ENCODE peak calls at places on chromosomes 5 and 9, in ten cellular contexts. A is neural progenitor cell; X is fibroblast of lung; Q is C1 segment of cervical spinal cord; G is stimulated activated CD4-positive, alpha-beta T cell treated with anti-CD3 and anti-CD28 coated beads, Interleukin-1b, Interleukin-23, amount 100 ng/mL, for 24 hours; R is RPMI8226; V is stimulated activated CD8-positive, alpha-beta memory T cell treated with anti-CD3 and anti-CD28 coated beads, Interleukin-2, amount 100 ng/mL, for 1 hour; S is NCI-H1417; O is AG09319; Y is foreskin keratinocyte. J is an unnamed sample.

GRCh38 chr9:35858428-35858827 is 11.8 kb downstream of the OR13J1 start:
- DNase-seq in Q (no peak), G (no peak), O (no peak), A (no peak), R (no peak), S (no peak), V (no peak), X (no peak), Y (no peak), J (no peak)

GRCh38 chr5:104513194-104513602 is 950.6 kb upstream of the NUDT12 start:
- DNase-seq in R (no peak), G (no peak), O (no peak), Q (no peak), Y (peak; percentile 72), X (peak; percentile 31), A (no peak), V (no peak), S (no peak), J (no peak)

GRCh38 chr5:61887271-61887670 is 418.7 kb upstream of the KIF2A start:
- DNase-seq in G (no peak), Y (peak; percentile 59), O (no peak), Q (no peak), V (no peak), X (no peak), A (no peak), R (no peak), S (no peak), J (no peak)

GRCh38 chr9:108163321-108164005 is 673.9 kb upstream of the KLF4 start:
- DNase-seq in V (no peak), R (no peak), O (no peak), A (peak; percentile 40), S (no peak), G (no peak), Q (no peak), Y (no peak), X (peak; percentile 32), J (no peak)

GRCh38 chr5:16721151-16722102 is 104.6 kb upstream of the RETREG1 start:
- DNase-seq in Y (no peak), X (no peak), O (no peak), S (no peak), R (no peak), Q (no peak), A (no peak), G (no peak), V (no peak), J (no peak)

GRCh38 chr9:133684461-133685361 is 48.5 kb downstream of the DBH start:
- DNase-seq in Y (no peak), Q (peak; percentile 82), X (no peak), A (no peak), G (no peak), S (no peak), O (no peak), V (no peak), R (no peak), J (no peak)

GRCh38 chr5:131528682-131529081 is 106.3 kb downstream of the RAPGEF6 start:
- DNase-seq in A (no peak), R (no peak), Y (no peak), Q (no peak), V (no peak), X (no peak), O (no peak), S (no peak), G (no peak), J (no peak)

GRCh38 chr5:98519530-98519929 is 253.9 kb upstream of the RGMB start:
- DNase-seq in V (no peak), X (no peak), O (no peak), S (no peak), Y (no peak), A (no peak), G (no peak), R (peak; percentile 13), Q (no peak), J (no peak)

GRCh38 chr5:1507016-1507375 is 16.8 kb downstream of the LPCAT1 start:
- DNase-seq in S (no peak), R (no peak), A (no peak), X (no peak), Q (no peak), Y (no peak), V (no peak), G (no peak), O (no peak), J (no peak)

GRCh38 chr9:130199605-130200004 is 27.4 kb downstream of the NCS1 start:
- DNase-seq in R (no peak), X (peak; percentile 86), O (no peak), V (no peak), Q (no peak), Y (peak; percentile 97), G (no peak), A (no peak), S (peak; percentile 31), J (no peak)

GRCh38 chr9:132341177-132341840 is 13.5 kb downstream of the SETX start:
- DNase-seq in R (no peak), V (no peak), A (no peak), S (no peak), Q (peak; percentile 11), G (no peak), Y (peak; percentile 36), O (no peak), X (no peak), J (no peak)

GRCh38 chr5:103582364-103582763 is 19.8 kb upstream of the NUDT12 start:
- DNase-seq in V (no peak), S (peak; percentile 65), Y (peak; percentile 27), X (peak; percentile 74), G (no peak), A (peak; percentile 72), Q (no peak), R (peak; percentile 46), O (no peak), J (peak; percentile 37)

GRCh38 chr9:87475463-87475862 is 22.2 kb upstream of the DAPK1 start:
- DNase-seq in S (no peak), V (no peak), R (no peak), O (no peak), Y (no peak), Q (no peak), X (no peak), G (no peak), A (no peak), J (no peak)

GRCh38 chr9:6757132-6757987 is at the start of gene KDM4C:
- DNase-seq in Q (peak; percentile 98), X (peak; percentile 96), Y (peak; percentile 95), S (peak; percentile 95), G (peak; percentile 54), R (peak; percentile 94), V (peak; percentile 91), A (peak; percentile 99), O (peak; percentile 85), J (peak; percentile 26)

GRCh38 chr5:172939561-172939960 is 19.7 kb upstream of the RPL26L1 start:
- DNase-seq in A (peak; percentile 63), Q (peak; percentile 46), R (no peak), G (no peak), X (peak; percentile 25), O (no peak), Y (no peak), V (no peak), S (peak; percentile 27), J (no peak)

GRCh38 chr9:126854734-126855133 is 5.7 kb upstream of the ZBTB34 start:
- DNase-seq in Y (no peak), A (no peak), O (no peak), G (no peak), V (no peak), X (no peak), R (no peak), S (no peak), Q (no peak), J (no peak)

J was measured in neuronal stem cell.